ENCODE peak calls at places on chromosomes 4 and X, in six cellular contexts. C is mammary epithelial cell, L is adipocyte, Q is psoas muscle, E is GM23248, V is heart right ventricle. I is an unnamed sample. For H3K27me3, the result is how much of the 10 kb centered on the place peaks cover.

GRCh38 chrX:53320543-53321215 is 39.3 kb upstream of the IQSEC2 start:
- DNase-seq in V (no peak), E (peak), Q (peak), C (no peak), L (peak), I (no peak)

GRCh38 chrX:38126179-38126578 is 94.5 kb downstream of the SRPX start:
- DNase-seq in C (no peak), E (no peak), Q (no peak), L (no peak), V (no peak), I (no peak)

GRCh38 chrX:72269671-72270251 is 7.3 kb downstream of the RPS4X start:
- DNase-seq in L (peak), V (peak), Q (no peak), C (peak), E (peak), I (peak)

GRCh38 chrX:100648601-100649417 is 4.8 kb downstream of the SRPX2 start:
- DNase-seq in Q (peak), C (no peak), L (peak), V (peak), E (peak), I (peak)

GRCh38 chr4:66564901-66565648 is 894.8 kb upstream of the EPHA5 start:
- DNase-seq in C (no peak), E (peak), Q (no peak), V (no peak), L (peak), I (peak)

GRCh38 chrX:35098419-35098818 is 155.8 kb downstream of the FAM47B start:
- DNase-seq in E (peak), V (no peak), Q (no peak), C (no peak), L (peak), I (no peak)

GRCh38 chrX:18368402-18368801 is 13.9 kb upstream of the SCML2 start:
- DNase-seq in C (no peak), E (no peak), Q (no peak), V (no peak), L (no peak), I (no peak)

GRCh38 chr4:144658015-144658567 is 12.1 kb downstream of the HHIP start:
- DNase-seq in V (no peak), E (no peak), L (no peak), Q (no peak), C (no peak), I (no peak)

GRCh38 chrX:9272166-9272565 is 192.7 kb upstream of the TBL1X start:
- DNase-seq in C (no peak), E (peak), Q (no peak), L (peak), V (no peak), I (no peak)

GRCh38 chr4:24321151-24321550 is 263.2 kb downstream of the DHX15 start:
- DNase-seq in V (no peak), Q (no peak), C (no peak), E (peak), L (no peak), I (no peak)
- H3K27me3 ChIP-seq in V (under half), Q (under half), C (under half), E (under half), L (under half), I (under half)

GRCh38 chr4:156971168-156971601 is 414 bp downstream of the PDGFC start:
- DNase-seq in C (no peak), V (no peak), Q (peak), E (no peak), L (no peak), I (peak)
- H3K4me3 ChIP-seq in C (peak), V (peak), Q (peak), E (peak), L (peak), I (peak)

GRCh38 chr4:110625593-110626292 is 2.9 kb upstream of the PITX2 start:
- DNase-seq in L (no peak), C (no peak), Q (no peak), E (no peak), V (no peak), I (no peak)
- H3K27me3 ChIP-seq in L (under half), C (half or more), Q (under half), E (under half), V (half or more), I (under half)

GRCh38 chr4:84582988-84583870 is at the start of gene CDS1:
- DNase-seq in C (peak), E (peak), L (peak), Q (peak), V (no peak), I (peak)

GRCh38 chr4:84583871-84584373 is 995 bp downstream of the CDS1 start:
- DNase-seq in L (peak), Q (no peak), C (no peak), E (peak), V (no peak), I (no peak)

GRCh38 chr4:84579410-84579791 is 3.5 kb upstream of the CDS1 start:
- DNase-seq in V (no peak), Q (no peak), E (no peak), L (no peak), C (no peak), I (no peak)

GRCh38 chr4:84585276-84585675 is 2.3 kb downstream of the CDS1 start:
- DNase-seq in E (no peak), V (no peak), Q (no peak), L (no peak), C (no peak), I (no peak)

GRCh38 chr4:84582302-84582987 is 482 bp upstream of the CDS1 start:
- DNase-seq in V (peak), Q (peak), E (peak), C (peak), L (peak), I (peak)
- H3K4me3 ChIP-seq in V (peak), Q (peak), E (peak), C (peak), L (peak), I (peak)